ENCODE peak calls at places on chromosomes 5 and 9, in eight cellular contexts. F is GM23338, C is fibroblast of the aortic adventitia, V is HFFc6, I is chondrocyte, Y is fibroblast of lung, Z is cardiac fibroblast, G is left ventricle myocardium inferior. N is an unnamed sample.

GRCh38 chr9:134781895-134782294 is 98.7 kb upstream of the FCN2 start:
- DNase-seq in F (peak), C (no peak), V (no peak), I (no peak), Y (no peak), Z (no peak), G (no peak), N (no peak)

GRCh38 chr9:96554326-96554725 is 65.3 kb downstream of the CDC14B start:
- DNase-seq in F (no peak), C (peak), V (no peak), I (no peak), Y (peak), Z (peak), G (no peak), N (no peak)

GRCh38 chr5:31377284-31377946 is 154.5 kb downstream of the DROSHA start:
- DNase-seq in F (no peak), C (no peak), V (no peak), I (no peak), Y (no peak), Z (no peak), G (no peak), N (no peak)

GRCh38 chr5:55821731-55822512 is 29.2 kb upstream of the IL31RA start:
- DNase-seq in F (peak), C (no peak), V (no peak), I (no peak), Y (peak), Z (peak), G (no peak), N (no peak)

GRCh38 chr9:16245756-16246440 is 624.6 kb downstream of the BNC2 start:
- DNase-seq in F (no peak), C (peak), V (no peak), I (no peak), Y (peak), Z (peak), G (no peak), N (no peak)

GRCh38 chr5:135491038-135491551 is 38.9 kb upstream of the TIFAB start:
- DNase-seq in F (peak), C (no peak), V (no peak), I (no peak), Y (no peak), Z (no peak), G (no peak), N (no peak)

GRCh38 chr9:88266416-88266815 is 121.8 kb upstream of the SPIN1 start:
- DNase-seq in F (no peak), C (peak), V (no peak), I (no peak), Y (no peak), Z (no peak), G (no peak), N (no peak)

GRCh38 chr5:35294976-35295375 is 64.7 kb upstream of the PRLR start:
- DNase-seq in F (no peak), C (no peak), V (no peak), I (no peak), Y (no peak), Z (no peak), G (no peak), N (no peak)

GRCh38 chr5:115333164-115333563 is 36.7 kb upstream of the CCDC112 start:
- DNase-seq in F (no peak), C (no peak), V (no peak), I (no peak), Y (peak), Z (peak), G (no peak), N (no peak)

GRCh38 chr5:107284822-107285510 is 385.8 kb downstream of the EFNA5 start:
- DNase-seq in F (no peak), C (no peak), V (no peak), I (no peak), Y (no peak), Z (no peak), G (no peak), N (no peak)

GRCh38 chr9:116717150-116717549 is 30.0 kb downstream of the TRIM32 start:
- DNase-seq in F (no peak), C (no peak), V (no peak), I (no peak), Y (no peak), Z (peak), G (no peak), N (no peak)

GRCh38 chr9:15182003-15182695 is 124.9 kb downstream of the TTC39B start:
- DNase-seq in F (no peak), C (no peak), V (no peak), I (no peak), Y (peak), Z (no peak), G (no peak), N (no peak)

GRCh38 chr5:171865431-171865830 is 79.8 kb downstream of the SMIM23 start:
- DNase-seq in F (no peak), C (no peak), V (no peak), I (no peak), Y (no peak), Z (no peak), G (no peak), N (no peak)

GRCh38 chr5:35134278-35135030 is 86.7 kb upstream of the AGXT2 start:
- DNase-seq in F (no peak), C (no peak), V (peak), I (no peak), Y (no peak), Z (no peak), G (no peak), N (no peak)

GRCh38 chr9:120442280-120442597 is 137.7 kb downstream of the CDK5RAP2 start:
- DNase-seq in F (no peak), C (no peak), V (no peak), I (no peak), Y (no peak), Z (no peak), G (no peak), N (no peak)

GRCh38 chr9:35341585-35341984 is 148.3 kb upstream of the RUSC2 start:
- DNase-seq in F (peak), C (peak), V (peak), I (no peak), Y (peak), Z (peak), G (peak), N (no peak)

GRCh38 chr5:72202331-72202825 is 95.1 kb downstream of the MAP1B start:
- DNase-seq in F (no peak), C (no peak), V (no peak), I (no peak), Y (no peak), Z (no peak), G (no peak), N (no peak)

GRCh38 chr5:175658299-175659145 is 651 bp downstream of the HRH2 start:
- DNase-seq in F (peak), C (no peak), V (no peak), I (no peak), Y (no peak), Z (no peak), G (no peak), N (no peak)

GRCh38 chr9:2663486-2663885 is 41.9 kb downstream of the VLDLR start:
- DNase-seq in F (no peak), C (no peak), V (no peak), I (no peak), Y (no peak), Z (no peak), G (peak), N (no peak)

GRCh38 chr9:114869845-114870244 is 60.5 kb downstream of the TNFSF8 start:
- DNase-seq in F (peak), C (no peak), V (no peak), I (no peak), Y (no peak), Z (no peak), G (no peak), N (no peak)

GRCh38 chr5:474826-475661 is 32.1 kb downstream of the EXOC3 start:
- DNase-seq in F (no peak), C (peak), V (no peak), I (peak), Y (no peak), Z (peak), G (peak), N (no peak)

GRCh38 chr9:16825971-16826370 is 44.5 kb downstream of the BNC2 start:
- DNase-seq in F (no peak), C (peak), V (peak), I (no peak), Y (peak), Z (peak), G (no peak), N (no peak)

GRCh38 chr9:104361207-104361606 is 142.9 kb upstream of the OR13F1 start:
- DNase-seq in F (peak), C (no peak), V (no peak), I (no peak), Y (no peak), Z (no peak), G (no peak), N (no peak)

GRCh38 chr5:112669328-112669963 is 68.2 kb upstream of the APC start:
- DNase-seq in F (no peak), C (no peak), V (no peak), I (no peak), Y (no peak), Z (no peak), G (no peak), N (no peak)

GRCh38 chr5:59276886-59277514 is 616.5 kb downstream of the PDE4D start:
- DNase-seq in F (no peak), C (no peak), V (no peak), I (no peak), Y (peak), Z (peak), G (no peak), N (no peak)

GRCh38 chr5:135650081-135650480 is 71.3 kb upstream of the CXCL14 start:
- DNase-seq in F (no peak), C (no peak), V (no peak), I (no peak), Y (no peak), Z (no peak), G (no peak), N (no peak)

GRCh38 chr9:123255718-123256117 is 12.7 kb downstream of the STRBP start:
- DNase-seq in F (no peak), C (no peak), V (no peak), I (no peak), Y (no peak), Z (no peak), G (no peak), N (no peak)

GRCh38 chr5:160173-160510 is 31.2 kb upstream of the LRRC14B start:
- DNase-seq in F (no peak), C (no peak), V (peak), I (peak), Y (peak), Z (no peak), G (no peak), N (no peak)

GRCh38 chr9:82168585-82168984 is 180.0 kb downstream of the SPATA31D1 start:
- DNase-seq in F (no peak), C (peak), V (no peak), I (no peak), Y (peak), Z (no peak), G (no peak), N (no peak)

GRCh38 chr5:122142480-122142879 is 13.1 kb downstream of the ZNF474 start:
- DNase-seq in F (no peak), C (no peak), V (peak), I (no peak), Y (peak), Z (no peak), G (no peak), N (no peak)

GRCh38 chr9:90860382-90860781 is 58.8 kb downstream of the SYK start:
- DNase-seq in F (no peak), C (no peak), V (no peak), I (no peak), Y (no peak), Z (no peak), G (no peak), N (no peak)

GRCh38 chr9:38333047-38333446 is 59.5 kb upstream of the ALDH1B1 start:
- DNase-seq in F (no peak), C (no peak), V (no peak), I (no peak), Y (no peak), Z (no peak), G (no peak), N (no peak)

GRCh38 chr5:91425046-91425445 is 41.9 kb upstream of the ARRDC3 start:
- DNase-seq in F (peak), C (no peak), V (no peak), I (no peak), Y (no peak), Z (no peak), G (no peak), N (no peak)

GRCh38 chr5:121121786-121122185 is 657.7 kb downstream of the PRR16 start:
- DNase-seq in F (no peak), C (no peak), V (no peak), I (no peak), Y (no peak), Z (no peak), G (no peak), N (no peak)

GRCh38 chr9:93818795-93819472 is 136.2 kb downstream of the BARX1 start:
- DNase-seq in F (no peak), C (no peak), V (no peak), I (no peak), Y (no peak), Z (no peak), G (no peak), N (no peak)

GRCh38 chr5:149128023-149128875 is 13.0 kb upstream of the ABLIM3 start:
- DNase-seq in F (peak), C (peak), V (no peak), I (no peak), Y (peak), Z (peak), G (no peak), N (no peak)

GRCh38 chr5:149123211-149123610 is 18.1 kb upstream of the ABLIM3 start:
- DNase-seq in F (no peak), C (no peak), V (no peak), I (no peak), Y (no peak), Z (no peak), G (no peak), N (no peak)

GRCh38 chr5:149126898-149127297 is 14.4 kb upstream of the ABLIM3 start:
- DNase-seq in F (no peak), C (no peak), V (no peak), I (no peak), Y (no peak), Z (peak), G (no peak), N (no peak)

GRCh38 chr5:149127394-149127955 is 13.8 kb upstream of the ABLIM3 start:
- DNase-seq in F (no peak), C (peak), V (no peak), I (no peak), Y (no peak), Z (peak), G (no peak), N (no peak)

DNA sequence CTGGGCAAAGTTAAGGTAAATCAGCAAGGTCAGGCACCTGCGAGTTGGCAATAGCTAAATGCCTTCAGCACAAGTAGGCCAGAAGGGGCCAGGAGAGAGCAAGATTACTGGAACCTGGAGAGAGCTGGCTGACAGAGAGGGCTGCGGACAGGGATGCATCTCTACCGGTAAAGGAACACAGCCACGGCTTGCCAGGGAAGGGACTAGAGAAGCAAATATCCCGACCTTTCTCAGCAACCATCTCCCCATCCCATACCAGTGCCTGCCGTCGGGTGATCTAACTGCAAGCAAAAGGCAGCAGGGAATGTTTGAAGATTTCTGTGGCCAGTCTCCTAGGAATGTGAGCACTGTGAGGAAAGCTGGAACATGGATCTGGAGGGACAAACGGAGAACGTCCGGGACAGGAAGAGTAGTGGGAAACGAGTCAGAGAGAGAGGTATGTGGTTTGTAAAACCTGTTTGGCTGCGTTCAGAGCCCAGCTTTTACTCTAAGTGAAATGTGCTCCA is 15.9 kb upstream of the ABLIM3 start:
- DNase-seq in F (peak), C (no peak), V (no peak), I (no peak), Y (no peak), Z (no peak), G (no peak), N (no peak)
- TF ChIP-seq CTCF in F (peak), C (peak), V (peak), I (peak), Y (no peak), Z (no peak), G (peak), N (no peak)

DNA sequence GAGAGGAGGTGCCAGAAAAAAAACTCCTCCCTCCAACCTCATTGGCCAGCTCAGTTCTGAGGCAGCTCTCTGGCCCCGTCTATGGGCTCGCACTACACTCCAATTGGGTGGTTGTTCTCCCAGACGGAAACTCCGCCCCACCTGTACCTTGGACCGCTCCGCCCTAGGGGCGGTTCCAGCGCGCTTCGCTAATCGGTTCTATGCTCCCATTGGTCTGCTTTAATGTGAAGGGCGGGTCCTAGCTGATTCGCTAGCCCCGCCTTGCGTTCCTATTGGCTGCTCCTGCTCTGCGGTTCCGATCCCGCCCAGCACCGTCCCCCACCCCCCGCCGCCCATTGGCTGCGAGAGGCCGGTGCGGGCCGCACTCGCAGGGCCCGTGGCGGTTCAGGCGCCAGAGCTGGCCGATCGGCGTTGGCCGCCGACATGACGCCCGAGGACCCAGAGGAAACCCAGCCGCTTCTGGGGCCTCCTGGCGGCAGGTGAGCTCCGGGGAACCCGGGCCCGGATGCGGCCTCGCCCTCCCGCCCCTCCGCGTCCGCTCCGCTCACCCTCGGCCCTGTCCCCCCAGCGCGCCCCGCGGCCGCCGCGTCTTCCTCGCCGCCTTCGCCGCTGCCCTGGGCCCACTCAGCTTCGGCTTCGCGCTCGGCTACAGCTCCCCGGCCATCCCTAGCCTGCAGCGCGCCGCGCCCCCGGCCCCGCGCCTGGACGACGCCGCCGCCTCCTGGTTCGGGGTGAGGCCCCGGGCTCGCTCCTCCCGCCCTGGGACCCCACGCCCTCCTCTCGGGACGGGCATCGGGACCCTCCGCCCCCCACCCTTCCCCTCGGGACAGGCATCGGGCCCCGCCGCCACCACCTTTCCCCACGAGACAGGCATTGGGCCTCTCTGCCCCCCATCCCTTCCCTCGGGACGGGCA is at the start of gene SLC2A8:
- DNase-seq in F (peak), C (peak), V (peak), I (peak), Y (peak), Z (peak), G (peak), N (peak)
- TF ChIP-seq CTCF in F (no peak), C (peak), V (peak), I (peak), Y (no peak), Z (no peak), G (peak), N (no peak)

GRCh38 chr5:5589146-5589826 is 166.8 kb downstream of the ICE1 start:
- DNase-seq in F (no peak), C (no peak), V (no peak), I (no peak), Y (no peak), Z (no peak), G (no peak), N (no peak)
- TF ChIP-seq CTCF in F (no peak), C (no peak), V (no peak), I (no peak), Y (no peak), Z (no peak), G (no peak), N (no peak)

DNA sequence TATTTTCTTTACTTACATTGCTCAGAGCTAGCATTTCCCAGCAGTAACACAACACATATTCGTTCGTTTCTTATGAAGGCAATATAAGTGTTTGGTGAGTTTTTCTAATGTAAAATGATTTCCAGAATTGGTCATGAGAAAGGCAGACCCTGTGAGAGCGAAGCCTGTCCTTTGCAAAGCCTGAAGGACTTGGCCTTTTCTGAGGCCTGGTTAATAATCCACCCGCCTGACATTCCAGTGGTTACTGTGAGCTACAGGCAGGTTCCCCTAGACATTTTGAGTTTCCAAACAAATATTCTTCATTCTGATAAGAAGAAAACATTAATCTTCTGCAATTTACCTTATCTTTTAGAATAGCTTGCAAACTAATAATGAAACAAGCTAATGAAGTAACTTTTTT is 38.0 kb downstream of the ADAMTS16 start:
- DNase-seq in F (no peak), C (no peak), V (no peak), I (no peak), Y (no peak), Z (no peak), G (no peak), N (no peak)
- TF ChIP-seq CTCF in F (no peak), C (no peak), V (no peak), I (no peak), Y (no peak), Z (no peak), G (no peak), N (no peak)

DNA sequence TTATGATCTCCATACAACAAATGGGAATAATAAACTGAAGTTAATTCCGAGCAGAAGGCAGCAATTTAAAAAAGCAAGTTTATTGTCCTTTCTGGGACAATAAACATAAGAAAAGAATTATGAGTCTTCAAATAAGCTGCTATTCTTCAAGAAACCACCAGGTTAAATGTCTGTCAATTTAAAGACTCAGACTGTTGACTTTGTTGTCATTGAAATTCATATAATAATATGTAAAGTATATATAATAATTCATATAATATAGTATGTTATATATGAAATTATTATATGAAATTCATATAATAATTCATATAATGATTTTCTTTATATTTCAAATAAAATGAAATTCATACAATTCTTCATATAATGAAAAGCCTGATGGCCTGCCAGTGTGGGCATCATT is 497.5 kb upstream of the RGMB start:
- DNase-seq in F (no peak), C (no peak), V (no peak), I (no peak), Y (no peak), Z (no peak), G (no peak), N (no peak)
- TF ChIP-seq CTCF in F (no peak), C (no peak), V (peak), I (peak), Y (no peak), Z (peak), G (no peak), N (no peak)

DNA sequence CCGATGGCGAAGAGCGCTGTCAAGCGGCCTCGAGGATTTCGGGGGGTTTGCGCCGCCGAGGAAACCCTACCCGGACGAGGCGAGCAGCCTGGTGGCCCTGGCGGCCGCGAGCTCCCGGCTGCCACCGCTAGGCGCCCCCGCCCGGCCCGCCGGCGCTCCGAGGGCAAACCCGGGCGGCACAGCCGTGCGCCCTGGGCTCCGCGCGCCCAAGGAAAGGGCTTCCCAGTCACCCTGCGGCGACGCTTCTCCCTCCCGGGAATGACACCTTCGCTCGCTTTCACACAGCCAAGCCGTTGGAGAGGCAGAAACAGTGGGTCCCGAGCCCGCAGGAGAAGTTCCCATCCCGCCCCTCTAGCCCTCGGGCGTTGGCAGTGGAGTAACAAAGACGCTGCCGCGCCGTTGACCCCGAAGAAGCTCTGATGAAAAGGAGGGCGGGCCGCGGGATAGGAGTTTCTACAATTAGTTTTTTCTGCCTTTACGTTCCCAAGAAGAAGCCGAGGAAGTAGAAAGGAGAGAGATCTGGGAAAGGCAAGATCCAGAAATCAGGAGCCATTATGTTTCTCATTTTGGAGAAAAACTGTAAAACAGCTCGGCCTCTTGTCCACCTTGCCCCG is 126.1 kb downstream of the TMEM174 start:
- DNase-seq in F (peak), C (no peak), V (no peak), I (no peak), Y (peak), Z (no peak), G (no peak), N (no peak)
- TF ChIP-seq CTCF in F (no peak), C (no peak), V (peak), I (peak), Y (no peak), Z (no peak), G (peak), N (no peak)

N was measured in omental fat pad.